ENCODE peak calls at places on chromosomes 3 and 15, in five cellular contexts. O is foreskin fibroblast, U is AG09319, L is choroid plexus epithelial cell, C is tibial nerve. R is an unnamed sample.

GRCh38 chr3:129628169-129628522 is 21.7 kb upstream of the PLXND1 start:
- DNase-seq in L (no peak), U (no peak), O (no peak), C (no peak), R (no peak)

GRCh38 chr15:26635105-26635504 is 137.8 kb downstream of the GABRB3 start:
- DNase-seq in U (no peak), C (no peak), L (no peak), O (no peak), R (no peak)

GRCh38 chr3:130991126-130991525 is 35.5 kb downstream of the ASTE1 start:
- DNase-seq in U (no peak), C (no peak), L (no peak), O (no peak), R (no peak)

GRCh38 chr15:74184582-74185091 is 11.1 kb downstream of the ISLR start:
- DNase-seq in U (no peak), L (no peak), O (no peak), C (no peak), R (no peak)

GRCh38 chr3:23810342-23811116 is 4.8 kb downstream of the UBE2E1 start:
- DNase-seq in L (peak; percentile 30), O (peak; percentile 60), C (peak; percentile 18), U (no peak), R (peak; percentile 57)

GRCh38 chr3:57451150-57451846 is 92.8 kb downstream of the DNAH12 start:
- DNase-seq in C (no peak), U (no peak), L (no peak), O (no peak), R (no peak)

GRCh38 chr3:123658860-123659221 is 74.0 kb upstream of the HACD2 start:
- DNase-seq in O (peak; percentile 28), U (no peak), C (no peak), L (no peak), R (no peak)

GRCh38 chr3:139557041-139557440 is 17.5 kb upstream of the RBP1 start:
- DNase-seq in L (no peak), O (no peak), C (no peak), U (no peak), R (no peak)

GRCh38 chr3:11096266-11097135 is 57.8 kb upstream of the HRH1 start:
- DNase-seq in C (peak; percentile 49), U (peak; percentile 31), O (peak; percentile 94), L (peak; percentile 86), R (peak; percentile 70)

GRCh38 chr15:53974813-53975212 is 3.4 kb upstream of the UNC13C start:
- DNase-seq in L (no peak), U (no peak), O (no peak), C (no peak), R (no peak)

GRCh38 chr3:66567066-66567465 is 66.2 kb upstream of the LRIG1 start:
- DNase-seq in C (no peak), O (peak; percentile 49), U (no peak), L (peak; percentile 70), R (no peak)

GRCh38 chr15:68818671-68819450 is 1.8 kb downstream of the ANP32A start:
- DNase-seq in U (no peak), O (peak; percentile 67), L (peak; percentile 42), C (no peak), R (peak; percentile 65)

GRCh38 chr3:99651561-99651960 is 13.2 kb downstream of the COL8A1 start:
- DNase-seq in U (no peak), C (peak; percentile 61), O (peak; percentile 88), L (peak; percentile 82), R (no peak)

GRCh38 chr3:72829701-72830100 is 18.5 kb downstream of the SHQ1 start:
- DNase-seq in L (peak; percentile 43), O (peak; percentile 22), U (no peak), C (no peak), R (no peak)

GRCh38 chr15:63090502-63091286 is 31.0 kb upstream of the LACTB start:
- DNase-seq in U (no peak), C (no peak), L (no peak), O (no peak), R (no peak)

GRCh38 chr15:77038312-77039216 is 32.3 kb downstream of the TSPAN3 start:
- DNase-seq in C (no peak), L (no peak), U (no peak), O (no peak), R (no peak)

GRCh38 chr3:59247402-59247841 is 197.6 kb upstream of the CFAP20DC start:
- DNase-seq in O (no peak), L (no peak), C (no peak), U (no peak), R (no peak)

GRCh38 chr15:77753238-77753873 is 120.6 kb upstream of the LINGO1 start:
- DNase-seq in U (no peak), C (no peak), L (peak; percentile 32), O (peak; percentile 57), R (peak; percentile 91)

GRCh38 chr3:56958879-56959607 is 101.4 kb upstream of the SPATA12 start:
- DNase-seq in O (no peak), U (no peak), C (no peak), L (no peak), R (no peak)

GRCh38 chr3:62233065-62233464 is 140.3 kb downstream of the FEZF2 start:
- DNase-seq in O (no peak), U (no peak), C (no peak), L (no peak), R (no peak)

GRCh38 chr15:79370716-79371115 is 59.8 kb downstream of the TMED3 start:
- DNase-seq in U (no peak), O (no peak), L (peak; percentile 86), C (no peak), R (no peak)

GRCh38 chr15:40070608-40071218 is 31.7 kb upstream of the SRP14 start:
- DNase-seq in U (no peak), L (no peak), O (no peak), C (no peak), R (no peak)

GRCh38 chr3:66092175-66092990 is 53.7 kb upstream of the MAGI1 start:
- DNase-seq in L (peak; percentile 30), C (no peak), U (no peak), O (peak; percentile 33), R (no peak)

GRCh38 chr3:184180165-184180564 is 5.5 kb downstream of the AP2M1 start:
- DNase-seq in O (peak; percentile 71), L (peak; percentile 84), C (no peak), U (no peak), R (no peak)

GRCh38 chr15:43505723-43506122 is 11.7 kb upstream of the MAP1A start:
- DNase-seq in U (peak; percentile 40), O (peak; percentile 86), C (no peak), L (peak; percentile 94), R (no peak)

GRCh38 chr15:90780916-90781315 is 63.8 kb downstream of the BLM start:
- DNase-seq in C (no peak), L (no peak), O (no peak), U (no peak), R (no peak)

GRCh38 chr3:8095724-8096123 is 405.9 kb upstream of the LMCD1 start:
- DNase-seq in U (no peak), O (no peak), C (no peak), L (no peak), R (peak; percentile 20)

GRCh38 chr3:149332781-149333517 is 487 bp downstream of the TM4SF18 start:
- DNase-seq in C (no peak), U (no peak), O (peak; percentile 43), L (peak; percentile 30), R (no peak)

GRCh38 chr3:47473391-47473790 is 2.4 kb downstream of the SCAP start:
- DNase-seq in O (no peak), L (no peak), U (no peak), C (no peak), R (no peak)

GRCh38 chr3:175620532-175620931 is 761.4 kb downstream of the NAALADL2 start:
- DNase-seq in U (no peak), L (no peak), C (no peak), O (no peak), R (no peak)

GRCh38 chr3:195066441-195066841 is 204.5 kb downstream of the XXYLT1 start:
- DNase-seq in C (no peak), U (no peak), O (no peak), L (no peak), R (no peak)

GRCh38 chr3:184178522-184179138 is 4.0 kb downstream of the AP2M1 start:
- DNase-seq in O (peak; percentile 60), C (no peak), L (no peak), U (no peak), R (no peak)

GRCh38 chr3:115347737-115348136 is 200.6 kb upstream of the ZBTB20 start:
- DNase-seq in C (no peak), O (no peak), U (no peak), L (peak; percentile 12), R (no peak)

GRCh38 chr15:28975766-28976179 is 90.0 kb downstream of the APBA2 start:
- DNase-seq in C (no peak), U (no peak), L (peak; percentile 80), O (peak; percentile 77), R (peak; percentile 72)

GRCh38 chr3:50153782-50154475 is 1.2 kb upstream of the SEMA3F start:
- DNase-seq in U (no peak), L (no peak), C (no peak), O (no peak), R (no peak)

GRCh38 chr3:50155491-50155878 is 361 bp downstream of the SEMA3F start:
- DNase-seq in C (no peak), U (no peak), O (no peak), L (no peak), R (no peak)

GRCh38 chr3:50154840-50155490 is at the start of gene SEMA3F:
- DNase-seq in L (peak; percentile 62), C (no peak), O (peak; percentile 87), U (no peak), R (peak; percentile 83)

GRCh38 chr3:50155891-50156290 is 767 bp downstream of the SEMA3F start:
- DNase-seq in U (no peak), O (peak; percentile 33), L (no peak), C (no peak), R (peak; percentile 37)

DNA sequence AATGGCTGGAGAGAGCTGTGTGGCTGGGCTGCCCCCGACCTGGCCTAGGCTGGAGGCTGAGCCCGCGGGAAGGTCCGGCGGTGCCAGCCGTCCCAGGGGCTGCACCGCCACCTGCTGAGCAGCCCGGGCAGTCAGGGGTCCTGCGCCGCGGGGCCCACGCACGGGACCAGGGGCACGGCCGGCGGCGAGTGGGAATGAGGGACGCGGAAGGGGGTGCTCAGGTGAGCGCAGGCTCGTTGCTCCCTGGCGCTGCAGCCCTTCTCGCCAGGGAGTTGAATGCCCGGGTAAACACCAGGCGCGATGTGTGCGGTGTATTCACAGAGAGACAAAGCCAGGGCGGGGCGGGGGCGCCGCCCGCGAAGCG is 666 bp upstream of the SEMA3F start:
- DNase-seq in U (no peak), L (no peak), C (no peak), O (peak; percentile 44), R (no peak)
- TF ChIP-seq CTCF in U (peak; percentile 5), L (no peak), C (no peak), O (no peak), R (no peak)

GRCh38 chr15:66293419-66294156 is at the start of gene DIS3L:
- DNase-seq in L (peak; percentile 48), U (no peak), C (peak; percentile 18), O (peak; percentile 73), R (peak; percentile 72)
- TF ChIP-seq CTCF in L (no peak), U (no peak), C (no peak), O (no peak), R (no peak)

GRCh38 chr3:158091526-158091925 is 14.7 kb downstream of the SHOX2 start:
- DNase-seq in C (no peak), U (no peak), O (peak; percentile 90), L (peak; percentile 72), R (no peak)
- TF ChIP-seq CTCF in C (no peak), U (no peak), O (peak; percentile 29), L (peak; percentile 68), R (peak; percentile 35)

GRCh38 chr15:61069369-61070075 is 159.6 kb downstream of the RORA start:
- DNase-seq in U (peak; percentile 14), C (no peak), L (no peak), O (peak; percentile 70), R (peak; percentile 22)
- TF ChIP-seq CTCF in U (no peak), C (no peak), L (no peak), O (no peak), R (no peak)

GRCh38 chr3:171854649-171855305 is 11.6 kb downstream of the TMEM212 start:
- DNase-seq in C (no peak), O (no peak), L (no peak), U (no peak), R (no peak)
- TF ChIP-seq CTCF in C (no peak), O (no peak), L (no peak), U (no peak), R (no peak)

R was measured in nephron progenitor cell.